ENCODE peak calls at places on chromosomes 3 and 15, in ten cellular contexts. C is right lobe of liver, H is body of pancreas, Q is fibroblast of villous mesenchyme, J is heart left ventricle, N is AG04450, F is WTC11, K is AG10803, Y is transverse colon, G is progenitor cell of endocrine pancreas. S is an unnamed sample.
A peak's percentile ranks its signal among the peaks of the same experiment; 100 is the strongest.

GRCh38 chr3:168847293-168847883 is 751.7 kb upstream of the GOLIM4 start:
- DNase-seq in C (no peak), H (no peak), Q (peak; percentile 40), J (no peak), N (peak; percentile 2), F (no peak), K (peak; percentile 43), Y (no peak), G (no peak), S (peak; percentile 23)

GRCh38 chr3:59064276-59064675 is 14.5 kb upstream of the CFAP20DC start:
- DNase-seq in C (no peak), H (no peak), Q (no peak), J (no peak), N (no peak), F (peak; percentile 32), K (no peak), Y (peak; percentile 19), G (no peak), S (no peak)

GRCh38 chr15:49155834-49156627 is 632 bp upstream of the COPS2 start:
- DNase-seq in C (no peak), H (no peak), Q (peak; percentile 49), J (no peak), N (no peak), F (no peak), K (peak; percentile 25), Y (peak; percentile 11), G (no peak), S (peak; percentile 12)

GRCh38 chr3:125681146-125681545 is 85.8 kb upstream of the OSBPL11 start:
- DNase-seq in C (no peak), H (no peak), Q (no peak), J (no peak), N (no peak), F (no peak), K (no peak), Y (no peak), G (no peak), S (no peak)

GRCh38 chr15:40282870-40283614 is at the start of gene ANKRD63:
- DNase-seq in C (no peak), H (no peak), Q (no peak), J (peak; percentile 76), N (no peak), F (no peak), K (no peak), Y (peak; percentile 36), G (no peak), S (peak; percentile 45)

GRCh38 chr15:49675051-49675450 is 54.2 kb downstream of the DTWD1 start:
- DNase-seq in C (no peak), H (no peak), Q (peak; percentile 68), J (no peak), N (peak; percentile 55), F (no peak), K (peak; percentile 93), Y (no peak), G (no peak), S (no peak)

GRCh38 chr3:10351013-10351735 is 30.3 kb upstream of the SEC13 start:
- DNase-seq in C (peak; percentile 18), H (no peak), Q (no peak), J (peak; percentile 20), N (no peak), F (peak; percentile 36), K (no peak), Y (no peak), G (no peak), S (no peak)

GRCh38 chr15:25635190-25635589 is 196.4 kb upstream of the UBE3A start:
- DNase-seq in C (no peak), H (no peak), Q (no peak), J (no peak), N (no peak), F (no peak), K (no peak), Y (no peak), G (no peak), S (no peak)

GRCh38 chr15:44729394-44729913 is 6.9 kb upstream of the TRIM69 start:
- DNase-seq in C (no peak), H (no peak), Q (peak; percentile 49), J (peak; percentile 69), N (no peak), F (peak; percentile 32), K (no peak), Y (peak; percentile 63), G (no peak), S (peak; percentile 59)

GRCh38 chr15:66864871-66865281 is 162.8 kb downstream of the SMAD6 start:
- DNase-seq in C (no peak), H (no peak), Q (no peak), J (peak; percentile 50), N (no peak), F (no peak), K (no peak), Y (no peak), G (no peak), S (no peak)

GRCh38 chr15:84915011-84915958 is 30.8 kb downstream of the SLC28A1 start:
- DNase-seq in C (no peak), H (peak; percentile 67), Q (peak; percentile 84), J (peak; percentile 84), N (no peak), F (no peak), K (peak; percentile 85), Y (peak; percentile 38), G (no peak), S (peak; percentile 88)

GRCh38 chr15:36809380-36809779 is 230.0 kb downstream of the CDIN1 start:
- DNase-seq in C (no peak), H (no peak), Q (no peak), J (no peak), N (no peak), F (no peak), K (no peak), Y (no peak), G (no peak), S (no peak)

GRCh38 chr15:36808401-36809160 is 229.2 kb downstream of the CDIN1 start:
- DNase-seq in C (peak; percentile 61), H (no peak), Q (no peak), J (no peak), N (no peak), F (no peak), K (no peak), Y (no peak), G (no peak), S (no peak)

GRCh38 chr15:36814085-36814484 is 234.7 kb downstream of the CDIN1 start:
- DNase-seq in C (no peak), H (no peak), Q (no peak), J (no peak), N (no peak), F (no peak), K (no peak), Y (no peak), G (no peak), S (no peak)

GRCh38 chr15:36811903-36812302 is 232.5 kb downstream of the CDIN1 start:
- DNase-seq in C (no peak), H (no peak), Q (no peak), J (no peak), N (no peak), F (no peak), K (no peak), Y (no peak), G (no peak), S (no peak)

DNA sequence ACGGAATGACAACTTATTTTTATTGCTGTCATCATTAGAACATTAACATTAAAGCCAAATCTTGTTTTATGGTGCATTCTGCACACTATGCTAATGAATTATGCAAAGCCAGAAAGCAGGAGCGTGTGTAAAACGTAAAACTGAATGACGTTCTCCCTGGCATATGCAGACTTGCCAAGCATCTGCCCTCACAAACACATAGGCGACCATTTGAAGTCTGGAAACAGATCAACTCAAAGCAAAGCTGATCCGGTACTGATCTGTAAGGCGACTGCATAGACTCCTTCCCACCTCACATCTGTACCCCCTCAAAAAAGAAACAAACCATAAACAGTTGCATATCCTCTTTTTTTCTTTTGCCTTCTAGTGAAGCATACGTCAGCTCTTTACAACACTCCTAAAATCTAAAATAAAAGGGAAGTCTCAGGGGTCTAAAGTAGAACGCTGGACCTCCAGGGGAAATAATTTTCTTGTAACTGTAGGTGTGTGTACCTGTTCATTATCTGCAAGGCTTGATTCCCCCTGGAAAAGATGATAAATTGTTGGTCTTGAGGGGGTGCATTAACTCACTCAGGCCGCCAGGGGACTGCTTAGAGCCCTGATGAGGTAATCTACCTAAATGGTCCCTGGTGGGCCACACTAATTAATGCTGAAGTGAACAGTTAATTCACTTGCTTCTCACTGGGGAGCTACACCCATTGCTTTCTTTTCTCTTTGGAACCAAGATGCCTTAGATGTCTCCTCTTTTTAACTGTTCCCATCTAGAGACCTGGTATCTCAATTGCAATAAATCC is 231.4 kb downstream of the CDIN1 start:
- DNase-seq in C (no peak), H (no peak), Q (peak; percentile 19), J (no peak), N (no peak), F (peak; percentile 22), K (no peak), Y (no peak), G (no peak), S (no peak)
- TF ChIP-seq CTCF in C (no peak), H (no peak), Q (peak; percentile 34), J (no peak), N (peak; percentile 33), F (peak; percentile 67), K (no peak), Y (no peak), G (peak; percentile 51), S (no peak)

GRCh38 chr3:151425640-151426336 is 35.1 kb downstream of the IGSF10 start:
- DNase-seq in C (no peak), H (no peak), Q (no peak), J (no peak), N (no peak), F (no peak), K (peak; percentile 35), Y (no peak), G (no peak), S (no peak)
- TF ChIP-seq CTCF in C (peak; percentile 30), H (peak; percentile 7), Q (peak; percentile 26), J (peak; percentile 21), N (peak; percentile 39), F (no peak), K (peak; percentile 27), Y (no peak), G (peak; percentile 30), S (peak; percentile 57)

DNA sequence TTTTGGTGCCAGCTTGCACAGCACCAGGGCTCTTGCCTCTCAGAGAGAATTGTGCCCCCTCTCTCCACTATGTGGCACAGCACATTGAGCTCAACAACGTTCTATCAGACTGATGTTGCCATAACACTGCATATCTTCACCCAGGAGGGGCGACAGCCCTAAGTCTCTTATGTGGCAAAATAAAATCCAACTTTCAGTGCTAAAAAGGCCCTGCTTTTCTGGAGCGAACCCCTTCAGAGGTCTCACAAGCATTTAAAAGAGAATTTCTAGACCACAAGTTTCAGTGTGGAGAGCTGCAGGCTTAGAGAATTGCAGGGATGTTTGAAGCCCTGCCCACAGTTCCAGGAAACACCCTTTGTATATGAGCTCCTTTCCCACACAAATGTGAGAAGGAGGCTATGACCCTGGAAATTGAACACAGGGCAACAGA is 85.5 kb downstream of the LIPC start:
- DNase-seq in C (no peak), H (no peak), Q (no peak), J (no peak), N (no peak), F (no peak), K (no peak), Y (no peak), G (no peak), S (peak; percentile 41)
- TF ChIP-seq CTCF in C (peak; percentile 8), H (no peak), Q (peak; percentile 24), J (peak; percentile 22), N (no peak), F (no peak), K (no peak), Y (no peak), G (no peak), S (peak; percentile 55)

DNA sequence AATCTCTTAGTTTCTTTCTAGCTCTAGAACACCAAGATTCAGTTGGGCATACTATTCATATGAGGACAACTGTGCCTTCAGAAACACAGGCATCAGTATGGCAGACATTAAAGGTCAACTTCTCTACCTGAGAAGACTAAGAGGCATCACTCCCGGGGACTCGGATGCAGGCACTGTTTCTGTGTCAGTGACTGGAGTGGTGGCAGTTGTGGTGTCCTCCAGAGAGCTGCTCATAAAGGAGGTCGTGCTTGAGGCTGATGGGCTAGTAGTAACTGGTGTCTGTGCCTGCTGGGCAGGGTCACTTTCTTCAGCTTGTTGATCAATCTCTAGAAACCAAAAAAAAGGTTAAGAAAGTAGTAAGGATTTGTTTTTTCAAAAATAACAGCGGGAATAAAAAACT is 75.2 kb downstream of the FBXL22 start:
- DNase-seq in C (no peak), H (no peak), Q (no peak), J (no peak), N (no peak), F (no peak), K (no peak), Y (no peak), G (no peak), S (peak; percentile 5)
- TF ChIP-seq CTCF in C (no peak), H (no peak), Q (no peak), J (no peak), N (no peak), F (no peak), K (no peak), Y (no peak), G (no peak), S (no peak)